ENCODE peak calls at places on chromosomes 4 and X, in four cellular contexts. G is PC-3, F is GM13977, J is esophagus squamous epithelium. X is an unnamed sample.

GRCh38 chr4:74374561-74375327 is 9.8 kb downstream of the EREG start:
- DNase-seq in G (peak; percentile 97), F (no peak), J (no peak), X (peak; percentile 59)

GRCh38 chrX:150935466-150935865 is 37.0 kb upstream of the CD99L2 start:
- DNase-seq in G (peak; percentile 31), F (no peak), J (no peak), X (no peak)

GRCh38 chr4:87949961-87950360 is 25.6 kb upstream of the SPP1 start:
- DNase-seq in G (peak; percentile 18), F (no peak), J (no peak), X (no peak)

GRCh38 chrX:132127748-132128147 is at the start of gene FRMD7:
- DNase-seq in G (no peak), F (no peak), J (no peak), X (no peak)

GRCh38 chr4:88158038-88158359 is 440 bp downstream of the ABCG2 start:
- DNase-seq in G (no peak), F (peak; percentile 34), J (no peak), X (no peak)

GRCh38 chr4:185508162-185508561 is 27.1 kb downstream of the PDLIM3 start:
- DNase-seq in G (peak; percentile 65), F (no peak), J (no peak), X (no peak)

GRCh38 chrX:95885074-95885473 is 799.6 kb upstream of the DIAPH2 start:
- DNase-seq in G (peak; percentile 5), F (no peak), J (no peak), X (no peak)

GRCh38 chr4:151798678-151799416 is 38.0 kb upstream of the GATB start:
- DNase-seq in G (no peak), F (peak; percentile 25), J (no peak), X (no peak)

GRCh38 chr4:77308843-77309242 is 151.8 kb downstream of the CCNG2 start:
- DNase-seq in G (peak; percentile 67), F (peak; percentile 60), J (no peak), X (no peak)

GRCh38 chr4:7206385-7206784 is 14.0 kb downstream of the SORCS2 start:
- DNase-seq in G (peak; percentile 61), F (no peak), J (no peak), X (no peak)

GRCh38 chr4:128854433-128854832 is 44.9 kb downstream of the JADE1 start:
- DNase-seq in G (no peak), F (no peak), J (no peak), X (no peak)

GRCh38 chr4:76963136-76963477 is 13.6 kb downstream of the SEPTIN11 start:
- DNase-seq in G (no peak), F (no peak), J (no peak), X (no peak)

GRCh38 chr4:152424980-152425379 is 110.9 kb downstream of the FBXW7 start:
- DNase-seq in G (peak; percentile 49), F (no peak), J (no peak), X (no peak)

GRCh38 chr4:158809611-158810486 is 41.0 kb downstream of the FNIP2 start:
- DNase-seq in G (peak; percentile 77), F (peak; percentile 23), J (no peak), X (no peak)

GRCh38 chr4:24793219-24794005 is 2.0 kb upstream of the SOD3 start:
- DNase-seq in G (peak; percentile 66), F (no peak), J (no peak), X (no peak)

GRCh38 chr4:110641218-110641617 is 18.3 kb upstream of the PITX2 start:
- DNase-seq in G (no peak), F (no peak), J (no peak), X (no peak)

GRCh38 chrX:9612146-9612505 is 147.3 kb downstream of the TBL1X start:
- DNase-seq in G (no peak), F (no peak), J (no peak), X (no peak)

GRCh38 chrX:75229774-75230173 is 44.1 kb upstream of the UPRT start:
- DNase-seq in G (no peak), F (no peak), J (no peak), X (no peak)

GRCh38 chrX:32896132-32896531 is 315.2 kb downstream of the DMD start:
- DNase-seq in G (no peak), F (no peak), J (no peak), X (no peak)

DNA sequence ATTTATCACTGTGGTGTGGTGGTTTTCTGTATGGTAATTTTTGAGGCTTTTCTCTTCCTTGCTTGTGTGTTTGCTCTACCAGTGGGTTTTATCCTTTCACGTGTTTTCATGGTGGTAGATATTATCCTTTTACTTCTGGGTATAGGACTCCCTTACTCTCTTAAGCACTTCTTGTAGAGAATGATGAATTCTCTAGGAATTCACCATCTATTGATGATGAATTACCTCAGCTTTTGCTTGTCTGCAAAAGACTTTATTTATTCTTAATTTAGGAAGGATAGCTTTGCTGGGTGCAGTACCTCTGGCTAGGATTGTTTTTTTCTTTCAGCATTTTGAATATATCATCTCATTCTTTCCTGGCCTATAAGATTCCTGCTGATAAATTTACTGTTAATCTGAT is 415.3 kb downstream of the PDGFC start:
- DNase-seq in G (no peak), F (no peak), J (no peak), X (no peak)
- TF ChIP-seq CTCF in G (no peak), F (no peak), J (no peak), X (no peak)

DNA sequence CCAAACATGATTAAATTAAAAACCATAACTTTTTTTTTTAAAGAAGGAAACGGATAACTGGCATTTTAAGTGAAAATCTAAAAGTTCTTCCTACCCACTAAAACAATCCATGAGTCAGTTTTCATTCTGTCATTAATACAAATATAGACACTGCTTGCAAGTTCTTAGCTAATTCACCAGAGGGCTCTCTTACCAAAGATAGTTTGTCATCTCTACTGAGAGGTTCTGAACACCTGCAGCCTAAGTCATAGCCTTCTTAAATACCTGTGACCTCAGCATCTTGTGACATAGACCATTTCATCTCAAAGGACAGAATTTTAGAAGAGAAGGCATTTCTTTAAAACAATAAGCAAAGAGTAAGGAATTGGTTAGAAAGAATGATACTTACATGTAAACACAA is 65.3 kb upstream of the FAM120C start:
- DNase-seq in G (peak; percentile 61), F (peak; percentile 22), J (no peak), X (no peak)
- TF ChIP-seq CTCF in G (peak; percentile 65), F (peak; percentile 38), J (peak; percentile 14), X (no peak)

GRCh38 chr4:126935784-126936183 is 697.0 kb upstream of the INTU start:
- DNase-seq in G (no peak), F (no peak), J (no peak), X (no peak)

GRCh38 chr4:126937342-126937741 is 695.4 kb upstream of the INTU start:
- DNase-seq in G (no peak), F (no peak), J (no peak), X (no peak)

GRCh38 chr4:126938023-126938422 is 694.7 kb upstream of the INTU start:
- DNase-seq in G (no peak), F (no peak), J (no peak), X (no peak)

GRCh38 chr4:126939401-126939800 is 693.4 kb upstream of the INTU start:
- DNase-seq in G (peak; percentile 19), F (no peak), J (no peak), X (no peak)
- TF ChIP-seq CTCF in G (no peak), F (no peak), J (no peak), X (no peak)

GRCh38 chr4:97453186-97453585 is 690.1 kb downstream of the STPG2 start:
- DNase-seq in G (no peak), F (no peak), J (no peak), X (no peak)

DNA sequence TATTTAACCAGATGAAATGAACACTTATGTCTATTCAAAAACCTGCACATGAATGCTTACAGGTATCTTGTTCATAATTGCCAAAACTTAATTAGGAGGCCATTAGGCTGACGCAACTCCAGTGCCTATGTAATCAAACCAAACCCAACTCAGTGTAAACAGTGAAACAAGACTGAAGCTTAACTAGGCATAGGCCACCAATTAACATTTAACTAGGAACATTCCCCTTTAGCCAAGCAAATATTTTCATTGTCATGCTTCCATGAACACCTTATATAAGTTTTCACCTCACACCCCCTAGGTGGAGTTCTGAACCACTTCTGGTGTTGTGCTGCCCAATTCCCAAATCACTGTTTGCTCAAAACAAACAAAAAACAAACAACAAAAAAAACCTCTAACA is 686.0 kb downstream of the STPG2 start:
- DNase-seq in G (peak; percentile 2), F (no peak), J (no peak), X (no peak)
- TF ChIP-seq CTCF in G (no peak), F (no peak), J (no peak), X (no peak)

GRCh38 chr4:174503079-174503724 is 19.1 kb downstream of the HPGD start:
- DNase-seq in G (peak; percentile 60), F (no peak), J (no peak), X (no peak)

GRCh38 chr4:174505012-174505411 is 17.3 kb downstream of the HPGD start:
- DNase-seq in G (no peak), F (no peak), J (no peak), X (no peak)

DNA sequence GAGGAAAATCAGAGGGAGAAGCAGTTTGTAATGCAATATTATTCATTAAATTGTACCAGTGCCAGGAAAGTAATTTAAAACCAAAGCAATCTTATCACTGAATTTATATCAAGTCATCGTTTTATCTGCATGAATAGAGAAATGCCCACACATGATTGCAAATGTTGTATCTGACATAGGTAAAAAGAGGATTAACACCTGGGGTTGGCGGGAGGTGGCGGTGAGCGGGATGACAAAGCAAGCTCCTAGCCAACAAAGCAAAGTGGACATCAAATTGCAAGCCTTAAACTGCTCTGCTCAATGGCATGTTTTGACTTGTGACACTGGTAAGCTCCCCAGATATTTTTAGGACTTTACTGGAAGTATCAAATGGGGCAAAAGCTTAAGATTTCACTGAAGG is 16.4 kb downstream of the HPGD start:
- DNase-seq in G (no peak), F (no peak), J (no peak), X (no peak)
- TF ChIP-seq CTCF in G (no peak), F (no peak), J (no peak), X (no peak)

GRCh38 chrX:97016106-97016505 is 132.4 kb downstream of the RPA4 start:
- DNase-seq in G (no peak), F (no peak), J (no peak), X (no peak)
- TF ChIP-seq CTCF in G (peak; percentile 29), F (peak; percentile 9), J (no peak), X (no peak)

X was measured in omental fat pad.